ENCODE peak calls at places on chromosomes 16 and 17, in seven cellular contexts. Z is GM20000, T is germinal center, E is NCI-H460, H is anterior cingulate cortex, M is tibial artery, G is left colon. C is an unnamed sample.
A peak's percentile ranks its signal among the peaks of the same experiment; 100 is the strongest.

GRCh38 chr16:27111486-27111885 is 44.8 kb downstream of the C16orf82 start:
- DNase-seq in Z (no peak), T (no peak), E (no peak), H (no peak), M (peak; percentile 11), G (no peak), C (no peak)

GRCh38 chr17:63423251-63423950 is 22.7 kb downstream of the CYB561 start:
- DNase-seq in Z (no peak), T (no peak), E (no peak), H (no peak), M (no peak), G (no peak), C (no peak)

GRCh38 chr17:77527394-77527793 is 386.6 kb downstream of the SEC14L1 start:
- DNase-seq in Z (no peak), T (no peak), E (no peak), H (no peak), M (peak; percentile 28), G (no peak), C (no peak)

GRCh38 chr16:53872248-53873221 is 168.6 kb downstream of the FTO start:
- DNase-seq in Z (no peak), T (no peak), E (no peak), H (no peak), M (no peak), G (no peak), C (no peak)

GRCh38 chr16:30136971-30137601 is 14.1 kb upstream of the MAPK3 start:
- DNase-seq in Z (no peak), T (no peak), E (no peak), H (no peak), M (no peak), G (no peak), C (no peak)

GRCh38 chr17:67049025-67049739 is 4.8 kb downstream of the CACNG1 start:
- DNase-seq in Z (no peak), T (no peak), E (no peak), H (no peak), M (no peak), G (no peak), C (no peak)

GRCh38 chr17:307295-307691 is 45.3 kb downstream of the RPH3AL start:
- DNase-seq in Z (no peak), T (no peak), E (no peak), H (no peak), M (no peak), G (no peak), C (no peak)

GRCh38 chr16:318628-319027 is 33.9 kb downstream of the AXIN1 start:
- DNase-seq in Z (no peak), T (no peak), E (no peak), H (no peak), M (no peak), G (no peak), C (peak; percentile 53)

GRCh38 chr17:21288581-21289017 is 4.1 kb downstream of the MAP2K3 start:
- DNase-seq in Z (peak; percentile 58), T (peak; percentile 57), E (no peak), H (no peak), M (no peak), G (no peak), C (no peak)

GRCh38 chr17:59001158-59001814 is 105.4 kb downstream of the TRIM37 start:
- DNase-seq in Z (peak; percentile 80), T (peak; percentile 79), E (no peak), H (no peak), M (no peak), G (peak; percentile 34), C (no peak)

GRCh38 chr16:56360117-56361008 is 65.0 kb downstream of the AMFR start:
- DNase-seq in Z (no peak), T (no peak), E (no peak), H (no peak), M (peak; percentile 56), G (no peak), C (no peak)

GRCh38 chr17:68794636-68795503 is 160.3 kb downstream of the ABCA8 start:
- DNase-seq in Z (peak; percentile 13), T (peak; percentile 14), E (peak; percentile 31), H (peak; percentile 30), M (no peak), G (no peak), C (no peak)

GRCh38 chr17:63854709-63855108 is 12.2 kb upstream of the SMARCD2 start:
- DNase-seq in Z (no peak), T (no peak), E (no peak), H (no peak), M (no peak), G (no peak), C (no peak)

GRCh38 chr16:27920391-27920891 is 143.1 kb downstream of the GSG1L start:
- DNase-seq in Z (no peak), T (no peak), E (no peak), H (peak; percentile 22), M (no peak), G (no peak), C (peak; percentile 27)

GRCh38 chr16:17476414-17477259 is 5.9 kb upstream of the XYLT1 start:
- DNase-seq in Z (peak; percentile 77), T (peak; percentile 75), E (peak; percentile 55), H (no peak), M (no peak), G (peak; percentile 56), C (peak; percentile 38)

GRCh38 chr17:17724307-17724921 is 43.2 kb downstream of the RAI1 start:
- DNase-seq in Z (peak; percentile 91), T (peak; percentile 63), E (no peak), H (no peak), M (no peak), G (no peak), C (no peak)

GRCh38 chr17:70251704-70252103 is 82.4 kb downstream of the KCNJ2 start:
- DNase-seq in Z (no peak), T (no peak), E (no peak), H (no peak), M (no peak), G (no peak), C (no peak)

C was measured in HuH-7.5.